ENCODE peak calls at places on chromosomes 11 and 22, in seven cellular contexts. I, X, U, G, R, Q and K are unnamed samples.
A peak's percentile ranks its signal among the peaks of the same experiment; 100 is the strongest.

GRCh38 chr11:106706355-106706754 is 311.9 kb downstream of the GUCY1A2 start:
- DNase-seq in I (peak; percentile 67), X (peak; percentile 50), U (no peak), G (peak; percentile 86), R (no peak), Q (no peak), K (no peak)

GRCh38 chr11:106156290-106156937 is 79.0 kb downstream of the AASDHPPT start:
- DNase-seq in I (peak; percentile 83), X (peak; percentile 83), U (no peak), G (peak; percentile 79), R (no peak), Q (peak; percentile 21), K (no peak)

GRCh38 chr22:25027959-25028840 is 75.7 kb downstream of the KIAA1671 start:
- DNase-seq in I (no peak), X (peak; percentile 49), U (no peak), G (no peak), R (no peak), Q (peak; percentile 38), K (no peak)

GRCh38 chr22:44648821-44649566 is 53.0 kb upstream of the PRR5 start:
- DNase-seq in I (peak; percentile 98), X (peak; percentile 74), U (peak; percentile 52), G (peak; percentile 73), R (peak; percentile 64), Q (no peak), K (no peak)

GRCh38 chr11:81839016-81839415 is 894.6 kb downstream of the FAM181B start:
- DNase-seq in I (no peak), X (no peak), U (no peak), G (no peak), R (no peak), Q (no peak), K (no peak)

GRCh38 chr11:101180481-101180880 is 50.9 kb upstream of the PGR start:
- DNase-seq in I (no peak), X (no peak), U (no peak), G (no peak), R (no peak), Q (no peak), K (no peak)

GRCh38 chr11:96426356-96427103 is 36.7 kb downstream of the JRKL start:
- DNase-seq in I (peak; percentile 61), X (peak; percentile 47), U (no peak), G (peak; percentile 39), R (no peak), Q (peak; percentile 44), K (no peak)

GRCh38 chr11:72573380-72573949 is 100.8 kb downstream of the PDE2A start:
- DNase-seq in I (peak; percentile 11), X (peak; percentile 68), U (no peak), G (peak; percentile 25), R (peak; percentile 57), Q (peak; percentile 56), K (no peak)

GRCh38 chr11:3796796-3797328 is 492 bp downstream of the NUP98 start:
- DNase-seq in I (no peak), X (peak; percentile 80), U (no peak), G (no peak), R (no peak), Q (no peak), K (no peak)

GRCh38 chr11:7635137-7635536 is 38.2 kb downstream of the CYB5R2 start:
- DNase-seq in I (no peak), X (no peak), U (peak; percentile 70), G (no peak), R (no peak), Q (no peak), K (no peak)

GRCh38 chr11:129569007-129569406 is 193.4 kb downstream of the BARX2 start:
- DNase-seq in I (no peak), X (no peak), U (no peak), G (no peak), R (no peak), Q (no peak), K (no peak)

GRCh38 chr22:38203090-38203810 is 1.5 kb downstream of the MAFF start:
- DNase-seq in I (peak; percentile 53), X (peak; percentile 75), U (peak; percentile 83), G (peak; percentile 33), R (peak; percentile 89), Q (no peak), K (no peak)

GRCh38 chr11:67433536-67434394 is 3.7 kb downstream of the PTPRCAP start:
- DNase-seq in I (no peak), X (no peak), U (no peak), G (no peak), R (peak; percentile 80), Q (no peak), K (no peak)

GRCh38 chr11:65793144-65793581 is 6.3 kb downstream of the OVOL1 start:
- DNase-seq in I (no peak), X (peak; percentile 10), U (peak; percentile 84), G (no peak), R (no peak), Q (no peak), K (no peak)

GRCh38 chr11:100876826-100877545 is 189.9 kb downstream of the ARHGAP42 start:
- DNase-seq in I (peak; percentile 98), X (peak; percentile 27), U (no peak), G (peak; percentile 98), R (no peak), Q (no peak), K (no peak)

GRCh38 chr11:113176971-113177370 is 137.4 kb upstream of the TTC12 start:
- DNase-seq in I (no peak), X (no peak), U (no peak), G (peak; percentile 95), R (no peak), Q (no peak), K (no peak)

GRCh38 chr22:38924197-38924952 is 33.0 kb upstream of the APOBEC3A start:
- DNase-seq in I (peak; percentile 90), X (peak; percentile 89), U (no peak), G (peak; percentile 94), R (no peak), Q (no peak), K (no peak)

GRCh38 chr22:43275545-43275981 is 67.6 kb downstream of the SCUBE1 start:
- DNase-seq in I (peak; percentile 60), X (peak; percentile 77), U (no peak), G (no peak), R (no peak), Q (no peak), K (no peak)

GRCh38 chr11:28245131-28245530 is 136.9 kb downstream of the METTL15 start:
- DNase-seq in I (peak; percentile 16), X (no peak), U (no peak), G (peak; percentile 90), R (no peak), Q (no peak), K (no peak)

GRCh38 chr11:62574363-62575057 is 819 bp upstream of the EEF1G start:
- DNase-seq in I (peak; percentile 29), X (peak; percentile 44), U (peak; percentile 69), G (peak; percentile 36), R (peak; percentile 90), Q (no peak), K (no peak)

GRCh38 chr11:116256155-116256554 is 516.6 kb downstream of the BUD13 start:
- DNase-seq in I (no peak), X (no peak), U (no peak), G (no peak), R (no peak), Q (no peak), K (no peak)

DNA sequence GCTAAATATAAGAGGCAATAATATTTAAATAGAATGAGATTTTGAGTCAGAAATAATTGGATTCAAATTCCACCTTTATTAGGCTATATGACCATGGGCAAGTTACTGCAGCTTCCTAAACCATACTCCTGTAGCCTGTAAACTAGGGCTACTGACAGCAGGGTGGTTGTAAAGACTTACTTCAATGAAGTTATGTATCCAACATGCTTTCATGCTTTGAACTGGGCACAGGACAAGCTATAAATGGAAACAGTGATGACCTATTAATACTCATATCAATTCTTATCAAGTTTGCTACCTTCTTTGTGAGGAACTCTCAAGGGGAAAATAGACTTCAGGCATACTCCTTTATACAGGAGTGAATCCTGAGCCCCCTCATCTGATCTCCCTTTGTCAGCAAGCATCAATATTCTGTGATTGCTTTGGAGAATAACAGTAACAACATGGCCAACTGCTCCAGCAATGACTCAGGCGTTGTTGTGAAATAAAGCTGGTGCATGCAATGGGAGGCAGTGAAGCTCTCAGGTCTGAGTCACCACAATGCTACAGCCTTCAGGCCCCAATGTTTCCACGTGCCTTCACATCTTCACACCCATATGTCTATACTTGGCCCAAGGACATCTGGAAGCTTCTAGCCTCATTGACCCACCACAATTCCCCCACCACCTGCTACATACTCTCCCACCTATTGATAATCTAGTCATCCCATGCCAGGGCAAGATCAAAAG is 102.5 kb downstream of the KCNA4 start:
- DNase-seq in I (no peak), X (peak; percentile 31), U (no peak), G (no peak), R (no peak), Q (no peak), K (no peak)
- H3K9me3 ChIP-seq in I (peaks cover 5% of the 10 kb centered on the region), X (no peaks in the 10 kb centered on the region), U (no peaks in the 10 kb centered on the region), G (no peaks in the 10 kb centered on the region), R (no peaks in the 10 kb centered on the region), Q (no peaks in the 10 kb centered on the region), K (no peaks in the 10 kb centered on the region)

DNA sequence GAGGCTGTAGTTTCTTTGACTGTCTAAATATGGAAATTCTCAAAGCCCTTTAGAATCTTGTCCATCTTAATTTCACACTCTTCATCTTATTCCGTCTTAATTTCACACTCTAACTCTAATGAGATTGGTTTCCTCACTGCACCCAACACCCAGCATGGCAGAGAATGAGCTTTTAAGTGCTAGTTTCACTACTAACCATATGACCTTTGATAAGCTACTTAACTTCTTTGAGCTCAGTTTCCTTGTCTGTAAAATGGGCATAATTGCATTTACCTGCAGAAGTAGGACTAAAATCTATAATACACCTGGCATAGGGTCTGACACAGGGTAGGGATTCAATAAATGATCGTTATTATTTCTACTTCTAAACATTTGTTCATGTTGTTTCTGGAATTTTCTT is 30.4 kb downstream of the TBCEL start:
- DNase-seq in I (no peak), X (no peak), U (no peak), G (no peak), R (no peak), Q (no peak), K (no peak)
- H3K4me3 ChIP-seq in I (no peak overlapping the region), X (no peak overlapping the region), U (no peak overlapping the region), G (no peak overlapping the region), R (no peak overlapping the region), Q (no peak overlapping the region), K (no peak overlapping the region)

GRCh38 chr11:117874910-117875396 is 1.5 kb downstream of the FXYD6 start:
- DNase-seq in I (no peak), X (no peak), U (no peak), G (no peak), R (no peak), Q (no peak), K (no peak)

GRCh38 chr11:117872420-117872961 is 4.0 kb downstream of the FXYD6 start:
- DNase-seq in I (no peak), X (no peak), U (no peak), G (no peak), R (no peak), Q (no peak), K (no peak)

GRCh38 chr11:117872962-117873827 is 3.3 kb downstream of the FXYD6 start:
- DNase-seq in I (no peak), X (no peak), U (no peak), G (no peak), R (no peak), Q (no peak), K (no peak)

GRCh38 chr11:117874253-117874909 is 2.1 kb downstream of the FXYD6 start:
- DNase-seq in I (no peak), X (no peak), U (no peak), G (no peak), R (no peak), Q (no peak), K (no peak)

GRCh38 chr11:117873828-117874125 is 2.7 kb downstream of the FXYD6 start:
- DNase-seq in I (no peak), X (no peak), U (no peak), G (no peak), R (no peak), Q (no peak), K (no peak)
- H3K4me1 ChIP-seq in I (no peaks in the 10 kb centered on the region), X (peaks cover 34% of the 10 kb centered on the region), U (no peaks in the 10 kb centered on the region), G (no peaks in the 10 kb centered on the region), R (peaks cover 81% of the 10 kb centered on the region), Q (peaks cover 28% of the 10 kb centered on the region), K (no peaks in the 10 kb centered on the region)

GRCh38 chr22:47304191-47304831 is 541.9 kb downstream of the TBC1D22A start:
- DNase-seq in I (no peak), X (no peak), U (peak; percentile 52), G (no peak), R (no peak), Q (no peak), K (no peak)
- H3K9me3 ChIP-seq in I (no peaks in the 10 kb centered on the region), X (no peaks in the 10 kb centered on the region), U (no peaks in the 10 kb centered on the region), G (no peaks in the 10 kb centered on the region), R (no peaks in the 10 kb centered on the region), Q (peaks cover 56% of the 10 kb centered on the region), K (no peaks in the 10 kb centered on the region)